ENCODE peak calls at places on chromosomes 16 and 17, in nine cellular contexts. Z is activated CD4-positive, alpha-beta T cell treated with anti-CD3 and anti-CD28 coated beads for 36 hours; U is fibroblast of the conjunctiva; M is stimulated activated CD8-positive, alpha-beta memory T cell treated with anti-CD3 and anti-CD28 coated beads, Interleukin-4, amount 100 ng/mL, for 48 hours; R is A549; C is stimulated activated CD4-positive, alpha-beta T cell treated with anti-CD3 and anti-CD28 coated beads, Interleukin-1b, Interleukin-23, amount 100 ng/mL, for 48 hours; O is AG04450; B is fibroblast of the aortic adventitia; K is pancreas. L is an unnamed sample.

GRCh38 chr16:29663829-29664132 is 734 bp downstream of the SPN start:
- DNase-seq in Z (peak), U (no peak), M (no peak), R (no peak), C (peak), O (no peak), B (no peak), K (no peak), L (no peak)

GRCh38 chr17:28751600-28752366 is 8.0 kb downstream of the TRAF4 start:
- DNase-seq in Z (no peak), U (no peak), M (no peak), R (no peak), C (no peak), O (no peak), B (no peak), K (no peak), L (no peak)

GRCh38 chr17:4492762-4493561 is 5.7 kb upstream of the SPNS2 start:
- DNase-seq in Z (peak), U (no peak), M (peak), R (peak), C (no peak), O (no peak), B (peak), K (no peak), L (peak)

GRCh38 chr16:20987049-20987448 is 86.5 kb downstream of the LYRM1 start:
- DNase-seq in Z (no peak), U (no peak), M (no peak), R (no peak), C (no peak), O (no peak), B (no peak), K (no peak), L (peak)

GRCh38 chr16:27436921-27437650 is 35.1 kb downstream of the IL21R start:
- DNase-seq in Z (peak), U (no peak), M (peak), R (no peak), C (no peak), O (no peak), B (no peak), K (no peak), L (no peak)

GRCh38 chr16:661184-661821 is 6.6 kb upstream of the RHOT2 start:
- DNase-seq in Z (no peak), U (no peak), M (no peak), R (no peak), C (no peak), O (no peak), B (no peak), K (no peak), L (no peak)

GRCh38 chr17:18141210-18141803 is 32.8 kb downstream of the MYO15A start:
- DNase-seq in Z (peak), U (peak), M (peak), R (peak), C (no peak), O (no peak), B (peak), K (no peak), L (peak)

GRCh38 chr17:78096093-78096492 is 32.5 kb downstream of the TMC6 start:
- DNase-seq in Z (no peak), U (no peak), M (no peak), R (no peak), C (no peak), O (no peak), B (no peak), K (no peak), L (no peak)

GRCh38 chr16:2897110-2897509 is 14.1 kb downstream of the FLYWCH2 start:
- DNase-seq in Z (no peak), U (no peak), M (no peak), R (no peak), C (no peak), O (no peak), B (no peak), K (no peak), L (no peak)

GRCh38 chr17:27544350-27545131 is 86.4 kb upstream of the LGALS9 start:
- DNase-seq in Z (peak), U (no peak), M (peak), R (no peak), C (peak), O (no peak), B (no peak), K (no peak), L (peak)

GRCh38 chr17:29870836-29871430 is 59.1 kb downstream of the SSH2 start:
- DNase-seq in Z (no peak), U (no peak), M (no peak), R (no peak), C (no peak), O (no peak), B (peak), K (no peak), L (no peak)

GRCh38 chr16:14368399-14368798 is 261.7 kb downstream of the PARN start:
- DNase-seq in Z (no peak), U (no peak), M (no peak), R (no peak), C (no peak), O (no peak), B (no peak), K (no peak), L (no peak)

GRCh38 chr17:79845601-79845949 is 6.3 kb upstream of the CBX4 start:
- DNase-seq in Z (no peak), U (no peak), M (no peak), R (peak), C (no peak), O (no peak), B (peak), K (no peak), L (no peak)

GRCh38 chr16:49019826-49020401 is 261.7 kb downstream of the CBLN1 start:
- DNase-seq in Z (no peak), U (no peak), M (no peak), R (no peak), C (no peak), O (no peak), B (no peak), K (no peak), L (no peak)

GRCh38 chr17:70120420-70120819 is 45.4 kb downstream of the KCNJ16 start:
- DNase-seq in Z (no peak), U (no peak), M (no peak), R (no peak), C (no peak), O (no peak), B (no peak), K (no peak), L (no peak)

GRCh38 chr17:27633312-27634025 is 2.5 kb downstream of the LGALS9 start:
- DNase-seq in Z (no peak), U (no peak), M (no peak), R (no peak), C (no peak), O (no peak), B (peak), K (no peak), L (no peak)

GRCh38 chr16:48317614-48318013 is 67.6 kb downstream of the SIAH1 start:
- DNase-seq in Z (peak), U (no peak), M (no peak), R (peak), C (peak), O (no peak), B (peak), K (no peak), L (no peak)

GRCh38 chr17:50311112-50311460 is 34.8 kb upstream of the XYLT2 start:
- DNase-seq in Z (no peak), U (no peak), M (no peak), R (no peak), C (no peak), O (no peak), B (no peak), K (no peak), L (no peak)

GRCh38 chr17:67025216-67025792 is 19.1 kb upstream of the CACNG1 start:
- DNase-seq in Z (no peak), U (no peak), M (no peak), R (no peak), C (no peak), O (no peak), B (no peak), K (no peak), L (no peak)

GRCh38 chr17:16027708-16028584 is 28.3 kb downstream of the TTC19 start:
- DNase-seq in Z (peak), U (peak), M (peak), R (peak), C (peak), O (peak), B (peak), K (no peak), L (no peak)

GRCh38 chr17:77318491-77319210 is 177.9 kb downstream of the SEC14L1 start:
- DNase-seq in Z (no peak), U (no peak), M (no peak), R (peak), C (no peak), O (no peak), B (peak), K (no peak), L (peak)

GRCh38 chr16:14462811-14463210 is 167.2 kb downstream of the PARN start:
- DNase-seq in Z (no peak), U (no peak), M (no peak), R (no peak), C (no peak), O (no peak), B (peak), K (no peak), L (no peak)

GRCh38 chr16:20897253-20897896 is 2.8 kb downstream of the DCUN1D3 start:
- DNase-seq in Z (no peak), U (no peak), M (no peak), R (no peak), C (no peak), O (no peak), B (peak), K (no peak), L (no peak)

GRCh38 chr17:43986225-43986981 is 18.0 kb upstream of the NAGS start:
- DNase-seq in Z (no peak), U (no peak), M (no peak), R (no peak), C (no peak), O (no peak), B (no peak), K (no peak), L (peak)

GRCh38 chr16:86512860-86513470 is 2.6 kb downstream of the FOXF1 start:
- DNase-seq in Z (no peak), U (no peak), M (no peak), R (no peak), C (no peak), O (no peak), B (no peak), K (no peak), L (no peak)

GRCh38 chr17:7042507-7043194 is 1.2 kb downstream of the SLC16A11 start:
- DNase-seq in Z (peak), U (no peak), M (peak), R (no peak), C (peak), O (no peak), B (no peak), K (no peak), L (no peak)

GRCh38 chr17:57735707-57736106 is 9.4 kb downstream of the CCDC182 start:
- DNase-seq in Z (peak), U (no peak), M (no peak), R (peak), C (no peak), O (no peak), B (no peak), K (no peak), L (peak)

GRCh38 chr17:67718325-67718941 is 697 bp downstream of the NOL11 start:
- DNase-seq in Z (peak), U (no peak), M (peak), R (peak), C (peak), O (no peak), B (peak), K (peak), L (peak)

GRCh38 chr17:29909604-29910003 is 20.4 kb downstream of the SSH2 start:
- DNase-seq in Z (no peak), U (no peak), M (no peak), R (no peak), C (no peak), O (no peak), B (no peak), K (no peak), L (no peak)

GRCh38 chr17:57582881-57583756 is 162.0 kb downstream of the CCDC182 start:
- DNase-seq in Z (no peak), U (no peak), M (no peak), R (no peak), C (no peak), O (no peak), B (no peak), K (no peak), L (no peak)

GRCh38 chr16:57533618-57534336 is 2.6 kb downstream of the CCDC102A start:
- DNase-seq in Z (peak), U (no peak), M (peak), R (no peak), C (no peak), O (no peak), B (no peak), K (no peak), L (peak)

GRCh38 chr16:46733319-46733830 is 14.8 kb downstream of the MYLK3 start:
- DNase-seq in Z (no peak), U (no peak), M (no peak), R (no peak), C (no peak), O (no peak), B (no peak), K (no peak), L (no peak)

GRCh38 chr16:81066700-81067099 is 10.3 kb downstream of the C16orf46 start:
- DNase-seq in Z (no peak), U (peak), M (no peak), R (no peak), C (no peak), O (no peak), B (no peak), K (no peak), L (no peak)

GRCh38 chr17:69047368-69048263 is 13.1 kb downstream of the ABCA9 start:
- DNase-seq in Z (no peak), U (no peak), M (no peak), R (peak), C (no peak), O (peak), B (peak), K (peak), L (no peak)